ENCODE peak calls at places on chromosomes 11 and 22, in nine cellular contexts. D, Z, C, L, O, V, R, Q and I are unnamed samples.

GRCh38 chr11:1223346-1224108 is 661 bp downstream of the MUC5B start:
- DNase-seq in D (no peak), Z (peak), C (no peak), L (no peak), O (no peak), V (peak), R (peak), Q (no peak), I (no peak)

GRCh38 chr11:116544721-116545120 is 228.1 kb downstream of the BUD13 start:
- DNase-seq in D (no peak), Z (no peak), C (no peak), L (no peak), O (no peak), V (no peak), R (no peak), Q (no peak), I (no peak)

GRCh38 chr22:30266445-30267381 is at the start of gene OSM:
- DNase-seq in D (no peak), Z (no peak), C (no peak), L (no peak), O (peak), V (no peak), R (no peak), Q (no peak), I (no peak)

GRCh38 chr11:65136515-65137096 is 2.3 kb upstream of the SYVN1 start:
- DNase-seq in D (no peak), Z (no peak), C (no peak), L (no peak), O (peak), V (no peak), R (no peak), Q (no peak), I (no peak)

GRCh38 chr22:43253839-43254238 is 66.9 kb upstream of the TTLL12 start:
- DNase-seq in D (no peak), Z (no peak), C (no peak), L (no peak), O (no peak), V (no peak), R (no peak), Q (no peak), I (no peak)

GRCh38 chr11:6635082-6635932 is 16.1 kb upstream of the TPP1 start:
- DNase-seq in D (peak), Z (peak), C (peak), L (no peak), O (peak), V (no peak), R (no peak), Q (no peak), I (no peak)

GRCh38 chr11:83147895-83148294 is 9.0 kb upstream of the PCF11 start:
- DNase-seq in D (no peak), Z (no peak), C (no peak), L (no peak), O (no peak), V (no peak), R (no peak), Q (no peak), I (no peak)

GRCh38 chr22:35947794-35948425 is 80.7 kb downstream of the RBFOX2 start:
- DNase-seq in D (no peak), Z (no peak), C (no peak), L (peak), O (no peak), V (no peak), R (no peak), Q (no peak), I (peak)

GRCh38 chr11:32426819-32427615 is 8.3 kb downstream of the WT1 start:
- DNase-seq in D (peak), Z (peak), C (peak), L (no peak), O (no peak), V (no peak), R (peak), Q (no peak), I (no peak)

GRCh38 chr11:75150079-75150478 is 828 bp upstream of the SLCO2B1 start:
- DNase-seq in D (no peak), Z (no peak), C (no peak), L (no peak), O (no peak), V (no peak), R (no peak), Q (no peak), I (no peak)

GRCh38 chr22:19287889-19288288 is 3.6 kb downstream of the CLTCL1 start:
- DNase-seq in D (no peak), Z (no peak), C (peak), L (peak), O (no peak), V (peak), R (no peak), Q (peak), I (peak)

GRCh38 chr22:49789289-49790141 is 38.2 kb downstream of the BRD1 start:
- DNase-seq in D (peak), Z (no peak), C (peak), L (no peak), O (peak), V (no peak), R (no peak), Q (no peak), I (peak)

GRCh38 chr11:19873730-19874129 is 161.1 kb downstream of the NAV2 start:
- DNase-seq in D (no peak), Z (no peak), C (no peak), L (no peak), O (no peak), V (no peak), R (no peak), Q (no peak), I (no peak)

GRCh38 chr11:96228911-96229310 is 114.1 kb downstream of the MAML2 start:
- DNase-seq in D (no peak), Z (no peak), C (peak), L (no peak), O (no peak), V (no peak), R (no peak), Q (no peak), I (no peak)

GRCh38 chr11:58647141-58647699 is 24.8 kb downstream of the CNTF start:
- DNase-seq in D (no peak), Z (no peak), C (no peak), L (no peak), O (no peak), V (no peak), R (peak), Q (no peak), I (no peak)

GRCh38 chr11:40321537-40321936 is 1137.9 kb downstream of the LRRC4C start:
- DNase-seq in D (no peak), Z (no peak), C (no peak), L (no peak), O (no peak), V (no peak), R (no peak), Q (no peak), I (no peak)

GRCh38 chr11:57597971-57598830 is 716 bp downstream of the SERPING1 start:
- DNase-seq in D (peak), Z (peak), C (peak), L (no peak), O (peak), V (no peak), R (no peak), Q (no peak), I (no peak)

DNA sequence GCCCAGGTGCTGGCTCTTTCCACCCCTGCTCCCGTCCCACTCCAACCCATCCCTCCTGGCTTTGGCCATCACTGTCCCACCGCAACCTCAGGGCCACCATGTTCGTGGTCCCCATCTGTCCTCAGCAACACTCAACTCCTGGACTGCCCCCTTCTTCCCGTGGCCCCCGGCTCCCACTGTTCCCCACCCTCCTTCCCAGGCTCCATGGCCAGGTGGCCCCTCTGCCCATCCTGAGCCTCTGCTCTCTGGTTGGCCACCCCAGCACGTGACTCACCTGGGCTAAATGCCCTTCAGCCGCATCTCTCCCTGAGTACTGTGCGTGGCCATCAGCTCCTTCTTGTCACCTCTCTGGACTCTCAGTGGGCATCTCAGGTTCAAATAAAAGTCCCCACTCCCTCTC is 41.6 kb upstream of the PHF21B start:
- DNase-seq in D (no peak), Z (no peak), C (no peak), L (no peak), O (no peak), V (no peak), R (no peak), Q (no peak), I (no peak)
- TF ChIP-seq CTCF in D (no peak), Z (no peak), C (no peak), L (no peak), O (no peak), V (no peak), R (no peak), Q (no peak), I (no peak)

GRCh38 chr11:12087075-12087775 is 23.2 kb upstream of the MICAL2 start:
- DNase-seq in D (no peak), Z (no peak), C (peak), L (peak), O (no peak), V (peak), R (no peak), Q (no peak), I (peak)
- TF ChIP-seq CTCF in D (no peak), Z (no peak), C (no peak), L (peak), O (no peak), V (no peak), R (no peak), Q (peak), I (peak)

DNA sequence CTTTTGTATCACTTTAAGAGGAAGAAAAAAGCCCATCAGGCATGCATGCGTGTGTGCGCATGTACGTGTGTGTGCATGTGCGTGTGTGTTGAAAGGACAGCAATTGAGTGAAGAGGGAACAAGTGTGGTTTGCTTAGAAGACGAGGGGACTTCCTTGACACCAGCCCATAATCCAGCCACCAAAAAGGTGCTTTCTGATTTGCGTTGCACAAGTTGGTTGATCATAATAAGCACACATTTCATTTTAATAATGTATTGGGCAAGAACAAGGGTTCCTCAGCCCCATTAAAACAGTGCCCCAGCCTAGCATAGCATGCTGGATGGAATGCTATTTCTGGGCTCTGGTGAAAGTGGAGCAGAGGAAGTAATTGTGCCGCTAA is 493.1 kb downstream of the MIAT start:
- DNase-seq in D (no peak), Z (no peak), C (no peak), L (no peak), O (no peak), V (no peak), R (no peak), Q (no peak), I (no peak)
- TF ChIP-seq CTCF in D (no peak), Z (no peak), C (no peak), L (no peak), O (no peak), V (no peak), R (no peak), Q (no peak), I (no peak)

GRCh38 chr11:107473797-107474196 is 16.2 kb upstream of the CWF19L2 start:
- DNase-seq in D (no peak), Z (no peak), C (peak), L (no peak), O (no peak), V (no peak), R (no peak), Q (no peak), I (no peak)

GRCh38 chr11:107472966-107473365 is 15.3 kb upstream of the CWF19L2 start:
- DNase-seq in D (no peak), Z (no peak), C (no peak), L (no peak), O (no peak), V (no peak), R (no peak), Q (no peak), I (no peak)

GRCh38 chr11:107482234-107482633 is 24.6 kb upstream of the CWF19L2 start:
- DNase-seq in D (no peak), Z (no peak), C (no peak), L (no peak), O (no peak), V (no peak), R (no peak), Q (no peak), I (no peak)

GRCh38 chr11:107477820-107478219 is 20.2 kb upstream of the CWF19L2 start:
- DNase-seq in D (no peak), Z (no peak), C (no peak), L (no peak), O (no peak), V (no peak), R (no peak), Q (no peak), I (no peak)

GRCh38 chr11:107478922-107479321 is 21.3 kb upstream of the CWF19L2 start:
- DNase-seq in D (no peak), Z (no peak), C (no peak), L (no peak), O (no peak), V (no peak), R (no peak), Q (no peak), I (no peak)
- TF ChIP-seq CTCF in D (no peak), Z (no peak), C (no peak), L (no peak), O (no peak), V (no peak), R (no peak), Q (no peak), I (no peak)

DNA sequence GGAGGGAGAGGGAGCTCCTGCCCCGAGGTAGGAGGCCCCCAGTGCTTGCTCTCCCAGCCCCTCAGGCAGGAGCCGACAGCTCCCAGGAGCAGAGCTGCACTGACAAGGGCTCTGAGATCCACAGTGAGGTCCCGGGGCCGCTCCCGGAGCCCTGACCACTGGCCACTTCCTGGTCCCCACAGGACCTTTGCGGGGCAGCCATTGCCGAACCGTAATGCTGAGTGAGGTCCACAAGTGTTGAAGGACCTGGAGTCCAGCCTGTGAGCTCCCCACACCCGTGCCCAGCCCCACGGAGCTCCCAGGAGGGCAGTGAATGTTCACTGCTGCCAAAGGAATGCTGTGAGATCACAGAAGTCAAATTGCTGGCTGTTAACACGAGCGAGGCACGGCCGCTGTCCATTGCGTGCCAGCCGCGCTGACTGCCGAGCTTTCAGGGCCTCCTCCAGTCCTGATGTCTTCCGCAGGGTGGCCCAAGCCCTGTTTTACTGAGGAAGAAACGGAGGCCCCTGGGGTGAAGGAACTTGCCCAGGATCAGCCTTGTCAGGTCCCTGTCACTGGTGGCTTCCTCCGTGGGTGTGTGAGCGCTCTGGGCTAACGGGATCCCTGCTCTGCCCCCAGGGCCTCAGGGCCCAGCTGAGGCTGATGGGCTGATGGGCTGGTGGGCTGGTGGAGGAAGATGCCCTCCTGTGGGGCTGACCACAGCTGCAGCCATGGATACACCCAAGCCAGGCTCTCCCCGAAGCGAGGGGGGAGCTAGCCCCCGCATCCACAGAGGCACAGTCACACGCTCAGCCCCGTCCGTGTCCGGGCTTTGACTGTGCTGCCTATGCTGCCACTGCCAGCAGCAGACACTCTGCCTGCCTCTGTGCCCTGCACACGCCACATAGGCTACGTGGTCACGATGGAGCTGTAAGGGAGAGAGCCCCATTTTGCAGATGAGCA is 70.8 kb downstream of the WNT7B start:
- DNase-seq in D (no peak), Z (peak), C (peak), L (peak), O (no peak), V (no peak), R (no peak), Q (peak), I (peak)
- TF ChIP-seq CTCF in D (no peak), Z (no peak), C (no peak), L (no peak), O (no peak), V (no peak), R (no peak), Q (no peak), I (peak)

GRCh38 chr11:70504246-70505020 is 106.1 kb downstream of the CTTN start:
- DNase-seq in D (no peak), Z (no peak), C (no peak), L (no peak), O (no peak), V (no peak), R (no peak), Q (no peak), I (no peak)

GRCh38 chr11:70502677-70503076 is 104.3 kb downstream of the CTTN start:
- DNase-seq in D (no peak), Z (no peak), C (no peak), L (no peak), O (no peak), V (no peak), R (no peak), Q (no peak), I (no peak)

GRCh38 chr11:70503201-70503877 is 105.0 kb downstream of the CTTN start:
- DNase-seq in D (no peak), Z (no peak), C (no peak), L (no peak), O (no peak), V (no peak), R (no peak), Q (no peak), I (no peak)

GRCh38 chr11:70505331-70505731 is 107.0 kb downstream of the CTTN start:
- DNase-seq in D (no peak), Z (no peak), C (no peak), L (no peak), O (no peak), V (no peak), R (no peak), Q (no peak), I (no peak)

DNA sequence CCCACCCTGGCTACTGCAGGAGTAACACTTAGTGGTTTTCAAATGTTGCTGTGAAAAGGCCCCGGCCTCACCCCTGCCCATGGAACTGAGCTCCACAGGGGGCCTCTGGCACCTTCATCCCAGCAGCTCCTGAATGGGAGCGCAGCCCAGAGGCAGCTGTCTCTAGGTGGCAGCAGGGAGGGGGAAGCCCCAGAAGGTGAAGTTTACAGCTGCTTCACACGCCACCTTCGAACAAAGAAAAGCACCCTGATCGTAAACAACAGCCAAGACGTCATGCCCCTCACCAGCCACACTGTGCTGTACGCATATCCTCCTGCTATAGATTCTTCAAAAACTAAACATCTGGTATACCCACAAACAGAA is 105.5 kb downstream of the CTTN start:
- DNase-seq in D (peak), Z (no peak), C (no peak), L (no peak), O (no peak), V (no peak), R (no peak), Q (no peak), I (no peak)
- TF ChIP-seq CTCF in D (no peak), Z (peak), C (no peak), L (peak), O (no peak), V (no peak), R (peak), Q (no peak), I (peak)

GRCh38 chr11:44340656-44341055 is 30.7 kb upstream of the ALX4 start:
- DNase-seq in D (no peak), Z (no peak), C (no peak), L (no peak), O (no peak), V (no peak), R (no peak), Q (no peak), I (no peak)
- TF ChIP-seq CTCF in D (no peak), Z (no peak), C (no peak), L (no peak), O (no peak), V (no peak), R (no peak), Q (no peak), I (no peak)

DNA sequence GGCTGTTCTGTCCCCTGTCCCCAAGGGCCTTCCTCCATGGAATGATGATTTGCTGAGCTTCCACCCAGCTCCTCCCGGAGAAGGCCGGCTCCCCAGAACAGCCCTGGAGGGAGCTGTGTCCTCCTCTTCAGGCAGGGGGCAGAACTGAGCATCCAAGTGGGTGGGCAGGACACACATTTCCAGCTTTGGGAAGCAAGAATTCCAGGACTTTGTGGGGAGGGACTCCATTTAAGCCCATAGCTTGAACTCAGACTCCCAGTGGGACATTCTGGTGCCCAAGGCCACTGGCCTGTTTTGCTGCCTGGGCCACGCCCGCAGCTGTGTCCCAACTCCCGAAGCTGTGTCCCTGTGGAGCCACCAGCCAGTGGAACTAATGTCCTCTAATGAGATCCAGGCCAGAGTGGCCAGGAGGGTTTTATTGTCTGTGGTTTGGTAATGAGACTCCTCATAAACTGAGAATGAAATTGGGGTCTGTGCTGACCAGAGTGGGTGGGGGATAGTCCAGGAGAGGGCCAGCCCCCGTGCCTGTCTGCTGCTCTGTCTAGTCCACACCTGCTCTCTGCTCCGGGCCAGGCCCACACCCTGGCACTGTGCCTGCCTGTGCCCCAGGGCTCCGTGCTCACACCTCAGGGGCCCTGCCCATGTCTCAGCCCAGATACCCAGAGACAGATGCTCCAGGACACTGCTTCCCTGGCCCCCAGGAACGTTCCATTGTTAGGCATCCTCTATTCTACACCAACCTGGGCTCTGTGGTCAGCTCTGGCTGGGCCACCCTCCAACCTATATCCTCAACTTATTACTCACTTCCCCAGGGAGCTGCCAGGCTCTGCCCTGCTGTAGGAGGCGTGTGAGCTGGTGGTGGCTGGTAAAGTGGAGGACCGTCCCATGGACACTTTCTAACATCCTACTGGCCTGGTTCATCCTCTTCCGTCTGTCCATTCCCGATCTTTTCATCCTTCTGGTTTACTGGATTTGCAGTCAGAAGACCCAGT is 7.6 kb downstream of the NECTIN1 start:
- DNase-seq in D (peak), Z (peak), C (no peak), L (no peak), O (no peak), V (peak), R (no peak), Q (no peak), I (peak)
- TF ChIP-seq CTCF in D (peak), Z (peak), C (peak), L (peak), O (no peak), V (no peak), R (peak), Q (peak), I (peak)